ENCODE peak calls at places on chromosomes 11 and 22, in ten cellular contexts. D is HS-27A; E is T-helper 22 cell; J is stimulated activated naive CD4-positive, alpha-beta T cell; B is pulmonary artery endothelial cell; Z is sigmoid colon; C is fibroblast of villous mesenchyme; X is Right ventricle myocardium superior; A is thyroid gland; L is RPMI8226. U is an unnamed sample.

GRCh38 chr22:21921184-21921721 is 31.4 kb downstream of the PPM1F start:
- DNase-seq in C (no peak), X (no peak), J (no peak), A (no peak), E (no peak), B (no peak), L (no peak), D (no peak), Z (no peak), U (peak)

GRCh38 chr11:85779956-85780640 is 30.8 kb downstream of the SYTL2 start:
- DNase-seq in X (no peak), C (peak), E (no peak), Z (no peak), D (no peak), B (no peak), J (no peak), A (no peak), L (no peak), U (no peak)

GRCh38 chr11:43366597-43367121 is 7.9 kb downstream of the TTC17 start:
- DNase-seq in C (peak), X (no peak), J (no peak), Z (no peak), B (no peak), E (no peak), L (no peak), A (no peak), D (no peak), U (no peak)

GRCh38 chr11:38759394-38759793 is 2161.4 kb upstream of the RAG2 start:
- DNase-seq in B (no peak), E (no peak), C (no peak), X (no peak), J (no peak), A (no peak), D (no peak), Z (no peak), L (no peak), U (no peak)

GRCh38 chr22:50733521-50734342 is 4.3 kb upstream of the ACR start:
- DNase-seq in Z (peak), X (peak), D (no peak), A (no peak), E (no peak), B (no peak), J (no peak), L (peak), C (peak), U (no peak)

GRCh38 chr11:129366737-129367597 is 8.7 kb upstream of the BARX2 start:
- DNase-seq in A (no peak), X (no peak), L (no peak), E (no peak), D (no peak), Z (no peak), C (no peak), J (no peak), B (no peak), U (no peak)

GRCh38 chr11:113188433-113188834 is 125.9 kb upstream of the TTC12 start:
- DNase-seq in C (no peak), X (no peak), A (no peak), D (no peak), E (no peak), B (no peak), L (peak), Z (no peak), J (no peak), U (no peak)

GRCh38 chr11:64542172-64543125 is 48.6 kb upstream of the SLC22A12 start:
- DNase-seq in X (no peak), J (no peak), E (no peak), B (no peak), L (no peak), C (no peak), Z (no peak), A (no peak), D (no peak), U (no peak)

GRCh38 chr22:42662114-42663021 is 13.2 kb upstream of the CYB5R3 start:
- DNase-seq in C (peak), E (peak), A (peak), B (no peak), D (no peak), X (peak), J (peak), Z (peak), L (peak), U (peak)

GRCh38 chr11:87120937-87121336 is 83.2 kb downstream of the TMEM135 start:
- DNase-seq in J (no peak), L (no peak), B (no peak), E (no peak), A (no peak), X (no peak), D (no peak), Z (no peak), C (no peak), U (no peak)

GRCh38 chr22:30665266-30665665 is 2.4 kb downstream of the DUSP18 start:
- DNase-seq in A (no peak), C (no peak), X (no peak), E (no peak), Z (no peak), D (no peak), J (no peak), L (no peak), B (no peak), U (no peak)

GRCh38 chr22:38736257-38736570 is 19.6 kb downstream of the SUN2 start:
- DNase-seq in B (no peak), A (no peak), Z (no peak), E (no peak), X (peak), C (no peak), D (no peak), J (no peak), L (no peak), U (no peak)

GRCh38 chr11:45285931-45286632 is at the start of gene SYT13:
- DNase-seq in A (peak), X (no peak), C (no peak), B (no peak), Z (no peak), J (no peak), E (no peak), D (no peak), L (no peak), U (peak)

GRCh38 chr11:120211522-120212258 is 858 bp downstream of the OAF start:
- DNase-seq in B (no peak), L (peak), X (no peak), E (no peak), J (no peak), D (no peak), C (peak), Z (no peak), A (no peak), U (no peak)

GRCh38 chr11:58075781-58076180 is 45.0 kb downstream of the OR6Q1 start:
- DNase-seq in C (peak), A (no peak), E (no peak), Z (no peak), J (no peak), X (no peak), B (no peak), L (no peak), D (no peak), U (no peak)

GRCh38 chr11:117842131-117842941 is 17.8 kb upstream of the FXYD2 start:
- DNase-seq in E (no peak), D (no peak), X (no peak), J (no peak), L (no peak), C (no peak), B (no peak), A (no peak), Z (peak), U (peak)

GRCh38 chr11:35142481-35143207 is 3.7 kb downstream of the CD44 start:
- DNase-seq in X (no peak), J (no peak), E (no peak), Z (no peak), C (no peak), A (peak), D (peak), B (no peak), L (peak), U (peak)

GRCh38 chr22:44676441-44677298 is 25.3 kb upstream of the PRR5 start:
- DNase-seq in D (no peak), X (no peak), E (no peak), L (no peak), A (no peak), B (no peak), Z (no peak), J (no peak), C (peak), U (peak)

GRCh38 chr11:15123849-15124248 is 9.1 kb downstream of the INSC start:
- DNase-seq in Z (no peak), E (no peak), J (no peak), L (no peak), D (peak), C (peak), B (no peak), A (no peak), X (no peak), U (no peak)

GRCh38 chr22:39705386-39705785 is 134.8 kb downstream of the CACNA1I start:
- DNase-seq in A (no peak), X (no peak), Z (no peak), L (no peak), B (no peak), E (no peak), D (no peak), J (no peak), C (no peak), U (no peak)

GRCh38 chr11:111852103-111852502 is 19.3 kb downstream of the ALG9 start:
- DNase-seq in D (no peak), L (no peak), J (no peak), C (no peak), B (no peak), Z (no peak), E (no peak), A (no peak), X (no peak), U (no peak)

GRCh38 chr11:6737872-6738466 is 33.8 kb downstream of the OR2AG2 start:
- DNase-seq in C (peak), D (peak), L (peak), E (peak), Z (no peak), A (peak), B (no peak), J (peak), X (no peak), U (peak)

GRCh38 chr11:20611445-20611844 is 12.0 kb downstream of the SLC6A5 start:
- DNase-seq in C (no peak), Z (no peak), L (no peak), D (no peak), B (no peak), X (no peak), E (no peak), A (no peak), J (no peak), U (no peak)

GRCh38 chr11:69385832-69386415 is 92.0 kb downstream of the MYEOV start:
- DNase-seq in J (no peak), C (no peak), L (no peak), Z (no peak), A (no peak), X (no peak), B (no peak), D (no peak), E (no peak), U (peak)

GRCh38 chr11:119258180-119258579 is 52.0 kb downstream of the CBL start:
- DNase-seq in X (no peak), L (no peak), J (no peak), E (no peak), A (no peak), D (no peak), B (no peak), C (no peak), Z (no peak), U (peak)

GRCh38 chr11:23078289-23078971 is 218.2 kb upstream of the CCDC179 start:
- DNase-seq in X (no peak), D (peak), Z (no peak), L (no peak), A (no peak), B (no peak), E (no peak), J (no peak), C (peak), U (no peak)

GRCh38 chr11:134126197-134126822 is 57.4 kb downstream of the JAM3 start:
- DNase-seq in X (no peak), Z (no peak), D (no peak), A (no peak), B (peak), E (no peak), J (no peak), C (peak), L (no peak), U (peak)

GRCh38 chr11:11028017-11028692 is 170.3 kb upstream of the ZBED5 start:
- DNase-seq in A (peak), X (peak), L (peak), C (peak), Z (peak), E (peak), B (peak), D (no peak), J (peak), U (peak)